ENCODE peak calls at places on chromosomes 1 and 21, in four cellular contexts. N is GM23338, V is upper lobe of right lung, K is OCI-LY7. Y is an unnamed sample. For H3K36me3, the result is how much of the 10 kb centered on the place peaks cover.

GRCh38 chr21:33071878-33072306 is 2.0 kb downstream of the OLIG1 start:
- DNase-seq in V (no peak), N (peak), K (no peak), Y (no peak)

GRCh38 chr1:238061967-238062613 is 171.4 kb upstream of the ZP4 start:
- DNase-seq in V (no peak), K (no peak), N (no peak), Y (no peak)

GRCh38 chr1:42013881-42014470 is 95.3 kb upstream of the HIVEP3 start:
- DNase-seq in N (no peak), V (no peak), K (no peak), Y (no peak)

GRCh38 chr1:82018319-82018718 is 217.6 kb downstream of the ADGRL2 start:
- DNase-seq in V (no peak), K (no peak), N (no peak), Y (no peak)

GRCh38 chr1:89363196-89363595 is 663 bp upstream of the GBP6 start:
- DNase-seq in K (no peak), N (no peak), V (no peak), Y (peak)

GRCh38 chr1:201891451-201892045 is 2.9 kb downstream of the SHISA4 start:
- DNase-seq in V (no peak), K (no peak), N (no peak), Y (no peak)

GRCh38 chr1:150875197-150876110 is 945 bp downstream of the ARNT start:
- DNase-seq in K (peak), N (peak), V (no peak), Y (no peak)

GRCh38 chr1:34781071-34781843 is at the start of gene GJB3:
- DNase-seq in N (peak), K (no peak), V (peak), Y (no peak)

GRCh38 chr1:14742181-14742980 is 143.9 kb downstream of the KAZN start:
- DNase-seq in K (peak), N (peak), V (no peak), Y (peak)

GRCh38 chr1:77620273-77620672 is 62.2 kb downstream of the ZZZ3 start:
- DNase-seq in N (no peak), V (no peak), K (no peak), Y (no peak)

GRCh38 chr1:105416246-105416645 is 1640.2 kb upstream of the PRMT6 start:
- DNase-seq in K (no peak), N (peak), V (no peak), Y (no peak)

GRCh38 chr21:39313042-39313456 is 383 bp downstream of the BRWD1 start:
- DNase-seq in K (no peak), N (peak), V (no peak), Y (no peak)

DNA sequence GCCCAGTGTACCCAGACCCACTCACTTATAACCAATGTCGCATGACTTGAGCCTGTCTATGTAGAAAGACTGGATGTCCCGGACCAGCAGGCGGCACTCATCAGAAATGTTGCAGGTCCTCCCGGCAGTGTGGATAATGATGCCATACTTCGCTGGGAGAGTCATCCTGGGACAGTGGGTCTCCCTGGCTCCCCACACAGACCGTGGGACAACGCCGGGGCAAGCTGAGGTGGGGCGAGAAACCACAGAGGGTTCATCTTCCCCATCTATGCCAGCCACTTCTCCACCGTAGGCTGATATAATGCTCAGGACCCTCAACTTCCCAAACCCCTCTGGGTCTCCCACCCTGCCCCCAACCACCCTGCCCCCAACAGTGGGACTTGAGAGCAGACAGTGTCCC is 8.3 kb downstream of the PGLYRP4 start:
- DNase-seq in K (no peak), N (no peak), V (no peak), Y (no peak)
- H3K4me3 ChIP-seq in K (no peak), N (no peak), V (no peak), Y (no peak)

GRCh38 chr1:214603819-214604252 is 841 bp downstream of the CENPF start:
- DNase-seq in N (peak), K (peak), V (no peak), Y (no peak)

GRCh38 chr1:214604543-214604942 is 1.5 kb downstream of the CENPF start:
- DNase-seq in N (no peak), K (no peak), V (no peak), Y (no peak)

GRCh38 chr1:214602764-214603657 is at the start of gene CENPF:
- DNase-seq in N (peak), V (peak), K (peak), Y (peak)
- TF ChIP-seq CTCF in N (no peak), V (peak), K (no peak), Y (peak)

GRCh38 chr1:32810358-32810757 is 6.8 kb downstream of the YARS1 start:
- DNase-seq in N (no peak), K (no peak), V (no peak), Y (no peak)

GRCh38 chr1:32806910-32807523 is 10.1 kb downstream of the YARS1 start:
- DNase-seq in V (no peak), N (no peak), K (no peak), Y (no peak)

GRCh38 chr1:32811265-32811664 is 5.9 kb downstream of the YARS1 start:
- DNase-seq in K (no peak), N (no peak), V (no peak), Y (no peak)

GRCh38 chr1:32806315-32806714 is 10.8 kb downstream of the YARS1 start:
- DNase-seq in N (no peak), V (peak), K (no peak), Y (no peak)

GRCh38 chr1:32808580-32808979 is 8.6 kb downstream of the YARS1 start:
- DNase-seq in V (no peak), N (no peak), K (no peak), Y (no peak)
- H3K36me3 ChIP-seq in V (half or more), N (half or more), K (half or more), Y (under half)

DNA sequence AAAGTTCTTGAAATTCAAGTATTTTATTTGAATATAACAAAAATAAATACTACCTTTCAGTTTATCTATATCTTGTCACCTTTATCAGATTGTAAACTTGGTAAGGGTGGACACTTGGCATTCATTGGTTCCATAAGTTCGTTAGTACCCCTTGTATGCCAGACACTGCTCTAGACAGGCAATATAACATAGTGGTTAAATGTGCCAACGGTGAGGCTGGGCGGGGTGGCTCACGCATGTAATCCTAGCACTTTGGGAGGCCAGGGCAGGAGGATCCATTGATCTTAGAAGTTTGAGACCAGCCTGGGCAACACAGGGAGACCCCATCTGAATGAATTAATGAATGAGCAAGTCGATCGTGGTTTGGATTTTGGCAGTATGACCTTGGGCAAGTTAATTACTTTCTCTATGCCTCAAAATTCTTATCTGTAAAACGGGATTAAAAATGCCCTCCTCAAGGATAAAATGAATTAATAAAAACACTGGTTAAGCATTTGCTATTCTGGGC is 26.3 kb upstream of the SH3D21 start:
- DNase-seq in K (no peak), V (no peak), N (no peak), Y (no peak)
- H3K4me3 ChIP-seq in K (no peak), V (no peak), N (no peak), Y (no peak)

DNA sequence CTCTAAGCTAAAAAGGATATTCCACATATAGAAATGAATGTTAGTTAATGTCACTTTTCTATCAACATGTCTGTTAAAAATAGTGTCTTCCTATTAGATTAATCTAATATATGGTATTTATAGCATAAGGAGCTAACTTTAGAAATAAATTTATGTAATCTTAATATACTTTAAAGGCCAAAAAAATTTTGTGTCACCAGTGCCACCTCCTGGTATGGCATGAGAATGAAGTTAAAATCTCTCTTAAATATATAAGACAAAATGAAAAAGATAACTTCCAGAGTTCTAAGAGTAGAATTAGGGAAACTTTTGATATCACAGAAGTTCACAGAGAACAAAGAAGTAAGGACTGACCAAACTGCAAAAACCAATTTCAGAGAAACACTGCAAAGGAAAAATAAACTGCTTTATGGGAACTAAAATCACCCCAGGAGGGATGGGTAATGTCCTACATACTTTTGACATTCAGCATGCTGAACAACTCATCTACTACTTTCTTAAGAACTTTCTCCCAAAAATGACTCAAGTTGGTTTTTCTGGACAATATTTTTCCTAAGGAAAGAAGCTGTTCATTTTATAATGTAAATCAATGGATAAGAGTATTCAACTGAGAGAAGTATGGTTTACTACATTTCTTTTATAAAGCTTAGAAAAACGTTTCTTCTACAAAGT is 82.8 kb downstream of the TRIM33 start:
- DNase-seq in K (peak), N (no peak), V (no peak), Y (no peak)
- TF ChIP-seq CTCF in K (peak), N (peak), V (peak), Y (peak)

GRCh38 chr1:183308719-183309118 is 109.5 kb downstream of the NMNAT2 start:
- DNase-seq in V (no peak), K (no peak), N (no peak), Y (no peak)
- H3K36me3 ChIP-seq in V (under half), K (under half), N (under half), Y (under half)

DNA sequence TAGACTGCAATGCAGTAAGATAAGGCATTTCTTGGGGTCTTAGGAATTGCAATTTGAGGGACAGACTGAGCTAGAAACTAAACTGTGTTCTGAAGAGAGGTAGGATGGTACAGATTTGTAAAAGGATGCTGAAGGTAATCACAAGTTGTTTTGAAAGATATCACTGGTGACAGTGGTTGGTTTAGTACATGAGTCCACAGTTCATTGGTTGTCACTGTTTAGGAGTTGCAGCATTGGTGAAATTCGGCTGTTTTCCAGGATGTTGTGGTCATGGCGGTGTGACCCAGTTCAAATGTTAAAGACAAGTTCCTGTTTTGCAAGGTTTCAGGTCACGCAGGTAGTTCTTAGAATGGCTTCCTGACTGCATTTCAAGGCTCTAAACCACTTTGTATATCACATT is 292.8 kb upstream of the B3GALT2 start:
- DNase-seq in N (no peak), K (peak), V (no peak), Y (no peak)
- H3K4me3 ChIP-seq in N (no peak), K (no peak), V (no peak), Y (no peak)